ENCODE peak calls at places on chromosomes 5 and 9, in seven cellular contexts. V is activated T-helper 1 cell treated with Interleukin-2 at 50 U/mL for 16 hours, Z is GM10248, N is NB4, D is AML-193, K is kidney tubule cell, B is AG09309. I is an unnamed sample.

GRCh38 chr9:17315341-17315740 is 180.5 kb downstream of the CNTLN start:
- DNase-seq in K (no peak), N (no peak), Z (no peak), D (no peak), B (no peak), V (no peak), I (no peak)

GRCh38 chr5:41286165-41286564 is 72.8 kb upstream of the C6 start:
- DNase-seq in B (no peak), N (no peak), K (no peak), Z (no peak), D (no peak), V (no peak), I (no peak)

GRCh38 chr9:137593176-137593575 is 2.9 kb upstream of the ZMYND19 start:
- DNase-seq in B (no peak), K (no peak), D (no peak), V (no peak), N (no peak), Z (no peak), I (no peak)

GRCh38 chr9:116985636-116986414 is 298.7 kb downstream of the TRIM32 start:
- DNase-seq in K (no peak), N (peak), D (no peak), B (no peak), Z (no peak), V (no peak), I (no peak)

GRCh38 chr5:14268236-14268701 is 125.1 kb downstream of the TRIO start:
- DNase-seq in B (no peak), V (no peak), N (peak), D (no peak), K (peak), Z (no peak), I (peak)

GRCh38 chr5:148912714-148913398 is 86.4 kb downstream of the ADRB2 start:
- DNase-seq in N (no peak), V (no peak), Z (no peak), B (peak), D (no peak), K (peak), I (peak)

GRCh38 chr9:88258012-88258411 is 119.7 kb upstream of the SPATA31C2 start:
- DNase-seq in B (no peak), K (peak), N (no peak), D (no peak), V (no peak), Z (no peak), I (no peak)

GRCh38 chr9:76302947-76303550 is 91.2 kb downstream of the RFK start:
- DNase-seq in N (peak), B (peak), Z (peak), D (peak), K (peak), V (no peak), I (no peak)

GRCh38 chr5:125717209-125717608 is 706.0 kb upstream of the GRAMD2B start:
- DNase-seq in B (peak), Z (no peak), K (peak), D (no peak), V (no peak), N (no peak), I (no peak)

GRCh38 chr5:127898551-127899213 is 184.9 kb upstream of the SLC12A2 start:
- DNase-seq in Z (no peak), D (no peak), K (no peak), N (no peak), B (no peak), V (no peak), I (no peak)

GRCh38 chr9:23502004-23502403 is 324.0 kb downstream of the ELAVL2 start:
- DNase-seq in V (no peak), D (no peak), K (no peak), N (no peak), Z (no peak), B (no peak), I (no peak)

GRCh38 chr5:157252741-157253465 is 13.0 kb upstream of the CYFIP2 start:
- DNase-seq in Z (peak), V (peak), D (no peak), K (peak), N (no peak), B (peak), I (no peak)

GRCh38 chr5:172843825-172844576 is 9.9 kb downstream of the ERGIC1 start:
- DNase-seq in D (no peak), V (no peak), B (no peak), K (no peak), N (no peak), Z (no peak), I (peak)

GRCh38 chr5:141814064-141814982 is 63.9 kb downstream of the PCDH1 start:
- DNase-seq in Z (peak), B (no peak), V (peak), K (peak), D (no peak), N (peak), I (no peak)

GRCh38 chr5:116465411-116465810 is 109.2 kb downstream of the SEMA6A start:
- DNase-seq in Z (no peak), D (no peak), V (no peak), K (no peak), N (no peak), B (no peak), I (no peak)

GRCh38 chr9:128689820-128690683 is 1.0 kb downstream of the SET start:
- DNase-seq in B (no peak), V (peak), N (peak), D (no peak), K (peak), Z (peak), I (no peak)

I was measured in RWPE2.